ENCODE peak calls at places on chromosomes 13 and 19, in eight cellular contexts. One of them, this sample, is unnamed.

GRCh38 chr13:85828094-85828684 is 29.0 kb upstream of the SLITRK6 start:
- DNase-seq in AG09309: no peak
- DNase-seq in stimulated activated CD8-positive, alpha-beta memory T cell treated with anti-CD3 and anti-CD28 coated beads, Interleukin-7, amount 100 ng/mL, for 1 hour: no peak
- DNase-seq in HEK293T: peak; percentile 39
- DNase-seq in CD8-positive, alpha-beta memory T cell: no peak
- DNase-seq in lung microvascular endothelial cell: peak; percentile 37
- DNase-seq in esophagus squamous epithelium: no peak
- DNase-seq in stimulated activated CD4-positive, alpha-beta T cell treated with anti-CD3 and anti-CD28 coated beads, Interleukin-4, amount 100 ng/mL, for 4 hours: no peak
- DNase-seq in this sample: peak; percentile 24

GRCh38 chr13:101915333-101915732 is 462.9 kb downstream of the ITGBL1 start:
- DNase-seq in AG09309: no peak
- DNase-seq in stimulated activated CD8-positive, alpha-beta memory T cell treated with anti-CD3 and anti-CD28 coated beads, Interleukin-7, amount 100 ng/mL, for 1 hour: no peak
- DNase-seq in HEK293T: no peak
- DNase-seq in CD8-positive, alpha-beta memory T cell: no peak
- DNase-seq in lung microvascular endothelial cell: no peak
- DNase-seq in esophagus squamous epithelium: no peak
- DNase-seq in stimulated activated CD4-positive, alpha-beta T cell treated with anti-CD3 and anti-CD28 coated beads, Interleukin-4, amount 100 ng/mL, for 4 hours: no peak
- DNase-seq in this sample: no peak

GRCh38 chr13:35191883-35192282 is 249.8 kb downstream of the NBEA start:
- DNase-seq in AG09309: no peak
- DNase-seq in stimulated activated CD8-positive, alpha-beta memory T cell treated with anti-CD3 and anti-CD28 coated beads, Interleukin-7, amount 100 ng/mL, for 1 hour: no peak
- DNase-seq in HEK293T: no peak
- DNase-seq in CD8-positive, alpha-beta memory T cell: no peak
- DNase-seq in lung microvascular endothelial cell: no peak
- DNase-seq in esophagus squamous epithelium: no peak
- DNase-seq in stimulated activated CD4-positive, alpha-beta T cell treated with anti-CD3 and anti-CD28 coated beads, Interleukin-4, amount 100 ng/mL, for 4 hours: no peak
- DNase-seq in this sample: no peak

GRCh38 chr19:10454267-10454666 is 33.9 kb downstream of the PDE4A start:
- DNase-seq in AG09309: no peak
- DNase-seq in stimulated activated CD8-positive, alpha-beta memory T cell treated with anti-CD3 and anti-CD28 coated beads, Interleukin-7, amount 100 ng/mL, for 1 hour: no peak
- DNase-seq in HEK293T: peak; percentile 53
- DNase-seq in CD8-positive, alpha-beta memory T cell: no peak
- DNase-seq in lung microvascular endothelial cell: peak; percentile 40
- DNase-seq in esophagus squamous epithelium: no peak
- DNase-seq in stimulated activated CD4-positive, alpha-beta T cell treated with anti-CD3 and anti-CD28 coated beads, Interleukin-4, amount 100 ng/mL, for 4 hours: no peak
- DNase-seq in this sample: no peak

GRCh38 chr13:60143775-60144174 is 20.0 kb downstream of the DIAPH3 start:
- DNase-seq in AG09309: no peak
- DNase-seq in stimulated activated CD8-positive, alpha-beta memory T cell treated with anti-CD3 and anti-CD28 coated beads, Interleukin-7, amount 100 ng/mL, for 1 hour: no peak
- DNase-seq in HEK293T: no peak
- DNase-seq in CD8-positive, alpha-beta memory T cell: no peak
- DNase-seq in lung microvascular endothelial cell: no peak
- DNase-seq in esophagus squamous epithelium: no peak
- DNase-seq in stimulated activated CD4-positive, alpha-beta T cell treated with anti-CD3 and anti-CD28 coated beads, Interleukin-4, amount 100 ng/mL, for 4 hours: no peak
- DNase-seq in this sample: no peak

GRCh38 chr13:25927363-25927762 is 124.5 kb downstream of the SHISA2 start:
- DNase-seq in AG09309: no peak
- DNase-seq in stimulated activated CD8-positive, alpha-beta memory T cell treated with anti-CD3 and anti-CD28 coated beads, Interleukin-7, amount 100 ng/mL, for 1 hour: no peak
- DNase-seq in HEK293T: no peak
- DNase-seq in CD8-positive, alpha-beta memory T cell: no peak
- DNase-seq in lung microvascular endothelial cell: no peak
- DNase-seq in esophagus squamous epithelium: no peak
- DNase-seq in stimulated activated CD4-positive, alpha-beta T cell treated with anti-CD3 and anti-CD28 coated beads, Interleukin-4, amount 100 ng/mL, for 4 hours: no peak
- DNase-seq in this sample: no peak

GRCh38 chr19:10828981-10829821 is 6.8 kb downstream of the TMED1 start:
- DNase-seq in AG09309: no peak
- DNase-seq in stimulated activated CD8-positive, alpha-beta memory T cell treated with anti-CD3 and anti-CD28 coated beads, Interleukin-7, amount 100 ng/mL, for 1 hour: no peak
- DNase-seq in HEK293T: no peak
- DNase-seq in CD8-positive, alpha-beta memory T cell: no peak
- DNase-seq in lung microvascular endothelial cell: no peak
- DNase-seq in esophagus squamous epithelium: no peak
- DNase-seq in stimulated activated CD4-positive, alpha-beta T cell treated with anti-CD3 and anti-CD28 coated beads, Interleukin-4, amount 100 ng/mL, for 4 hours: no peak
- DNase-seq in this sample: no peak

GRCh38 chr13:94329277-94329676 is 150.2 kb downstream of the DCT start:
- DNase-seq in AG09309: no peak
- DNase-seq in stimulated activated CD8-positive, alpha-beta memory T cell treated with anti-CD3 and anti-CD28 coated beads, Interleukin-7, amount 100 ng/mL, for 1 hour: no peak
- DNase-seq in HEK293T: no peak
- DNase-seq in CD8-positive, alpha-beta memory T cell: no peak
- DNase-seq in lung microvascular endothelial cell: no peak
- DNase-seq in esophagus squamous epithelium: no peak
- DNase-seq in stimulated activated CD4-positive, alpha-beta T cell treated with anti-CD3 and anti-CD28 coated beads, Interleukin-4, amount 100 ng/mL, for 4 hours: no peak
- DNase-seq in this sample: no peak

GRCh38 chr19:41441321-41441945 is 1.5 kb upstream of the ERICH4 start:
- DNase-seq in AG09309: no peak
- DNase-seq in stimulated activated CD8-positive, alpha-beta memory T cell treated with anti-CD3 and anti-CD28 coated beads, Interleukin-7, amount 100 ng/mL, for 1 hour: no peak
- DNase-seq in HEK293T: no peak
- DNase-seq in CD8-positive, alpha-beta memory T cell: no peak
- DNase-seq in lung microvascular endothelial cell: no peak
- DNase-seq in esophagus squamous epithelium: no peak
- DNase-seq in stimulated activated CD4-positive, alpha-beta T cell treated with anti-CD3 and anti-CD28 coated beads, Interleukin-4, amount 100 ng/mL, for 4 hours: no peak
- DNase-seq in this sample: no peak

GRCh38 chr19:57171551-57172081 is 4.3 kb upstream of the DUXA start:
- DNase-seq in AG09309: no peak
- DNase-seq in stimulated activated CD8-positive, alpha-beta memory T cell treated with anti-CD3 and anti-CD28 coated beads, Interleukin-7, amount 100 ng/mL, for 1 hour: no peak
- DNase-seq in HEK293T: peak; percentile 54
- DNase-seq in CD8-positive, alpha-beta memory T cell: peak; percentile 45
- DNase-seq in lung microvascular endothelial cell: no peak
- DNase-seq in esophagus squamous epithelium: no peak
- DNase-seq in stimulated activated CD4-positive, alpha-beta T cell treated with anti-CD3 and anti-CD28 coated beads, Interleukin-4, amount 100 ng/mL, for 4 hours: peak; percentile 15
- DNase-seq in this sample: peak; percentile 6

GRCh38 chr19:3981373-3981735 is 3.9 kb downstream of the EEF2 start:
- DNase-seq in AG09309: no peak
- DNase-seq in stimulated activated CD8-positive, alpha-beta memory T cell treated with anti-CD3 and anti-CD28 coated beads, Interleukin-7, amount 100 ng/mL, for 1 hour: no peak
- DNase-seq in HEK293T: no peak
- DNase-seq in CD8-positive, alpha-beta memory T cell: no peak
- DNase-seq in lung microvascular endothelial cell: no peak
- DNase-seq in esophagus squamous epithelium: no peak
- DNase-seq in stimulated activated CD4-positive, alpha-beta T cell treated with anti-CD3 and anti-CD28 coated beads, Interleukin-4, amount 100 ng/mL, for 4 hours: no peak
- DNase-seq in this sample: no peak

GRCh38 chr19:9144920-9145319 is 4.7 kb downstream of the ZNF317 start:
- DNase-seq in AG09309: no peak
- DNase-seq in stimulated activated CD8-positive, alpha-beta memory T cell treated with anti-CD3 and anti-CD28 coated beads, Interleukin-7, amount 100 ng/mL, for 1 hour: no peak
- DNase-seq in HEK293T: no peak
- DNase-seq in CD8-positive, alpha-beta memory T cell: no peak
- DNase-seq in lung microvascular endothelial cell: peak; percentile 11
- DNase-seq in esophagus squamous epithelium: no peak
- DNase-seq in stimulated activated CD4-positive, alpha-beta T cell treated with anti-CD3 and anti-CD28 coated beads, Interleukin-4, amount 100 ng/mL, for 4 hours: no peak
- DNase-seq in this sample: no peak

GRCh38 chr13:20383058-20383457 is 142.6 kb downstream of the CRYL1 start:
- DNase-seq in AG09309: no peak
- DNase-seq in stimulated activated CD8-positive, alpha-beta memory T cell treated with anti-CD3 and anti-CD28 coated beads, Interleukin-7, amount 100 ng/mL, for 1 hour: no peak
- DNase-seq in HEK293T: no peak
- DNase-seq in CD8-positive, alpha-beta memory T cell: no peak
- DNase-seq in lung microvascular endothelial cell: no peak
- DNase-seq in esophagus squamous epithelium: no peak
- DNase-seq in stimulated activated CD4-positive, alpha-beta T cell treated with anti-CD3 and anti-CD28 coated beads, Interleukin-4, amount 100 ng/mL, for 4 hours: no peak
- DNase-seq in this sample: no peak

GRCh38 chr13:29845440-29846056 is 4.9 kb downstream of the UBL3 start:
- DNase-seq in AG09309: no peak
- DNase-seq in stimulated activated CD8-positive, alpha-beta memory T cell treated with anti-CD3 and anti-CD28 coated beads, Interleukin-7, amount 100 ng/mL, for 1 hour: no peak
- DNase-seq in HEK293T: no peak
- DNase-seq in CD8-positive, alpha-beta memory T cell: no peak
- DNase-seq in lung microvascular endothelial cell: peak; percentile 48
- DNase-seq in esophagus squamous epithelium: no peak
- DNase-seq in stimulated activated CD4-positive, alpha-beta T cell treated with anti-CD3 and anti-CD28 coated beads, Interleukin-4, amount 100 ng/mL, for 4 hours: no peak
- DNase-seq in this sample: no peak

GRCh38 chr13:113178070-113178895 is 19.8 kb downstream of the PROZ start:
- DNase-seq in AG09309: peak; percentile 59
- DNase-seq in stimulated activated CD8-positive, alpha-beta memory T cell treated with anti-CD3 and anti-CD28 coated beads, Interleukin-7, amount 100 ng/mL, for 1 hour: no peak
- DNase-seq in HEK293T: no peak
- DNase-seq in CD8-positive, alpha-beta memory T cell: no peak
- DNase-seq in lung microvascular endothelial cell: no peak
- DNase-seq in esophagus squamous epithelium: no peak
- DNase-seq in stimulated activated CD4-positive, alpha-beta T cell treated with anti-CD3 and anti-CD28 coated beads, Interleukin-4, amount 100 ng/mL, for 4 hours: no peak
- DNase-seq in this sample: peak; percentile 1

GRCh38 chr13:54637377-54637776 is 1608.8 kb downstream of the OLFM4 start:
- DNase-seq in AG09309: no peak
- DNase-seq in stimulated activated CD8-positive, alpha-beta memory T cell treated with anti-CD3 and anti-CD28 coated beads, Interleukin-7, amount 100 ng/mL, for 1 hour: no peak
- DNase-seq in HEK293T: peak; percentile 63
- DNase-seq in CD8-positive, alpha-beta memory T cell: no peak
- DNase-seq in lung microvascular endothelial cell: no peak
- DNase-seq in esophagus squamous epithelium: no peak
- DNase-seq in stimulated activated CD4-positive, alpha-beta T cell treated with anti-CD3 and anti-CD28 coated beads, Interleukin-4, amount 100 ng/mL, for 4 hours: no peak
- DNase-seq in this sample: no peak

GRCh38 chr13:113117956-113118327 is 4.7 kb upstream of the F10 start:
- DNase-seq in AG09309: no peak
- DNase-seq in stimulated activated CD8-positive, alpha-beta memory T cell treated with anti-CD3 and anti-CD28 coated beads, Interleukin-7, amount 100 ng/mL, for 1 hour: no peak
- DNase-seq in HEK293T: no peak
- DNase-seq in CD8-positive, alpha-beta memory T cell: no peak
- DNase-seq in lung microvascular endothelial cell: no peak
- DNase-seq in esophagus squamous epithelium: no peak
- DNase-seq in stimulated activated CD4-positive, alpha-beta T cell treated with anti-CD3 and anti-CD28 coated beads, Interleukin-4, amount 100 ng/mL, for 4 hours: no peak
- DNase-seq in this sample: no peak

GRCh38 chr19:50639121-50640112 is at the start of gene SYT3:
- DNase-seq in AG09309: no peak
- DNase-seq in stimulated activated CD8-positive, alpha-beta memory T cell treated with anti-CD3 and anti-CD28 coated beads, Interleukin-7, amount 100 ng/mL, for 1 hour: no peak
- DNase-seq in HEK293T: peak; percentile 82
- DNase-seq in CD8-positive, alpha-beta memory T cell: no peak
- DNase-seq in lung microvascular endothelial cell: peak; percentile 57
- DNase-seq in esophagus squamous epithelium: no peak
- DNase-seq in stimulated activated CD4-positive, alpha-beta T cell treated with anti-CD3 and anti-CD28 coated beads, Interleukin-4, amount 100 ng/mL, for 4 hours: peak; percentile 48
- DNase-seq in this sample: no peak

GRCh38 chr19:1364070-1364719 is 19.5 kb upstream of the NDUFS7 start:
- DNase-seq in AG09309: no peak
- DNase-seq in stimulated activated CD8-positive, alpha-beta memory T cell treated with anti-CD3 and anti-CD28 coated beads, Interleukin-7, amount 100 ng/mL, for 1 hour: no peak
- DNase-seq in HEK293T: no peak
- DNase-seq in CD8-positive, alpha-beta memory T cell: no peak
- DNase-seq in lung microvascular endothelial cell: no peak
- DNase-seq in esophagus squamous epithelium: no peak
- DNase-seq in stimulated activated CD4-positive, alpha-beta T cell treated with anti-CD3 and anti-CD28 coated beads, Interleukin-4, amount 100 ng/mL, for 4 hours: no peak
- DNase-seq in this sample: no peak

GRCh38 chr19:12949363-12950284 is 4.0 kb downstream of the RAD23A start:
- DNase-seq in AG09309: no peak
- DNase-seq in stimulated activated CD8-positive, alpha-beta memory T cell treated with anti-CD3 and anti-CD28 coated beads, Interleukin-7, amount 100 ng/mL, for 1 hour: no peak
- DNase-seq in HEK293T: no peak
- DNase-seq in CD8-positive, alpha-beta memory T cell: no peak
- DNase-seq in lung microvascular endothelial cell: no peak
- DNase-seq in esophagus squamous epithelium: no peak
- DNase-seq in stimulated activated CD4-positive, alpha-beta T cell treated with anti-CD3 and anti-CD28 coated beads, Interleukin-4, amount 100 ng/mL, for 4 hours: no peak
- DNase-seq in this sample: no peak

GRCh38 chr19:32253683-32254020 is 91.8 kb upstream of the ZNF507 start:
- DNase-seq in AG09309: no peak
- DNase-seq in stimulated activated CD8-positive, alpha-beta memory T cell treated with anti-CD3 and anti-CD28 coated beads, Interleukin-7, amount 100 ng/mL, for 1 hour: no peak
- DNase-seq in HEK293T: no peak
- DNase-seq in CD8-positive, alpha-beta memory T cell: no peak
- DNase-seq in lung microvascular endothelial cell: no peak
- DNase-seq in esophagus squamous epithelium: no peak
- DNase-seq in stimulated activated CD4-positive, alpha-beta T cell treated with anti-CD3 and anti-CD28 coated beads, Interleukin-4, amount 100 ng/mL, for 4 hours: no peak
- DNase-seq in this sample: no peak

GRCh38 chr13:112943309-112944125 is 25.5 kb upstream of the MCF2L start:
- DNase-seq in AG09309: no peak
- DNase-seq in stimulated activated CD8-positive, alpha-beta memory T cell treated with anti-CD3 and anti-CD28 coated beads, Interleukin-7, amount 100 ng/mL, for 1 hour: no peak
- DNase-seq in HEK293T: peak; percentile 26
- DNase-seq in CD8-positive, alpha-beta memory T cell: peak; percentile 16
- DNase-seq in lung microvascular endothelial cell: no peak
- DNase-seq in esophagus squamous epithelium: no peak
- DNase-seq in stimulated activated CD4-positive, alpha-beta T cell treated with anti-CD3 and anti-CD28 coated beads, Interleukin-4, amount 100 ng/mL, for 4 hours: peak; percentile 15
- DNase-seq in this sample: no peak

GRCh38 chr19:6588508-6589345 is 2.2 kb downstream of the CD70 start:
- DNase-seq in AG09309: no peak
- DNase-seq in stimulated activated CD8-positive, alpha-beta memory T cell treated with anti-CD3 and anti-CD28 coated beads, Interleukin-7, amount 100 ng/mL, for 1 hour: no peak
- DNase-seq in HEK293T: no peak
- DNase-seq in CD8-positive, alpha-beta memory T cell: no peak
- DNase-seq in lung microvascular endothelial cell: no peak
- DNase-seq in esophagus squamous epithelium: no peak
- DNase-seq in stimulated activated CD4-positive, alpha-beta T cell treated with anti-CD3 and anti-CD28 coated beads, Interleukin-4, amount 100 ng/mL, for 4 hours: peak; percentile 20
- DNase-seq in this sample: no peak

GRCh38 chr19:57934820-57935665 is at the start of gene ZNF418:
- DNase-seq in AG09309: peak; percentile 46
- DNase-seq in stimulated activated CD8-positive, alpha-beta memory T cell treated with anti-CD3 and anti-CD28 coated beads, Interleukin-7, amount 100 ng/mL, for 1 hour: peak; percentile 14
- DNase-seq in HEK293T: no peak
- DNase-seq in CD8-positive, alpha-beta memory T cell: no peak
- DNase-seq in lung microvascular endothelial cell: peak; percentile 70
- DNase-seq in esophagus squamous epithelium: no peak
- DNase-seq in stimulated activated CD4-positive, alpha-beta T cell treated with anti-CD3 and anti-CD28 coated beads, Interleukin-4, amount 100 ng/mL, for 4 hours: no peak
- DNase-seq in this sample: no peak

GRCh38 chr19:13208131-13208963 is 58.1 kb downstream of the IER2 start:
- DNase-seq in AG09309: peak; percentile 25
- DNase-seq in stimulated activated CD8-positive, alpha-beta memory T cell treated with anti-CD3 and anti-CD28 coated beads, Interleukin-7, amount 100 ng/mL, for 1 hour: no peak
- DNase-seq in HEK293T: no peak
- DNase-seq in CD8-positive, alpha-beta memory T cell: no peak
- DNase-seq in lung microvascular endothelial cell: peak; percentile 78
- DNase-seq in esophagus squamous epithelium: no peak
- DNase-seq in stimulated activated CD4-positive, alpha-beta T cell treated with anti-CD3 and anti-CD28 coated beads, Interleukin-4, amount 100 ng/mL, for 4 hours: peak; percentile 58
- DNase-seq in this sample: no peak

GRCh38 chr13:114256547-114256946 is 21.9 kb downstream of the CDC16 start:
- DNase-seq in AG09309: no peak
- DNase-seq in stimulated activated CD8-positive, alpha-beta memory T cell treated with anti-CD3 and anti-CD28 coated beads, Interleukin-7, amount 100 ng/mL, for 1 hour: no peak
- DNase-seq in HEK293T: no peak
- DNase-seq in CD8-positive, alpha-beta memory T cell: no peak
- DNase-seq in lung microvascular endothelial cell: no peak
- DNase-seq in esophagus squamous epithelium: no peak
- DNase-seq in stimulated activated CD4-positive, alpha-beta T cell treated with anti-CD3 and anti-CD28 coated beads, Interleukin-4, amount 100 ng/mL, for 4 hours: no peak
- DNase-seq in this sample: no peak